ENCODE peak calls at places on chromosomes 13 and 19, in ten cellular contexts. B is brain microvascular endothelial cell; K is epithelial cell of prostate; S is CD4-positive, CD25-positive, alpha-beta regulatory T cell; Q is K562; T is PC-9; U is IMR-90; V is foreskin keratinocyte; L is fibroblast of lung; P is CD4-positive, alpha-beta T cell. J is an unnamed sample.
A peak's percentile ranks its signal among the peaks of the same experiment; 100 is the strongest.

GRCh38 chr13:45683701-45684100 is 18.4 kb upstream of the CBY2 start:
- DNase-seq in S (no peak), U (no peak), L (no peak), T (no peak), V (no peak), B (no peak), P (no peak), K (no peak), Q (no peak), J (no peak)

GRCh38 chr13:28718538-28719226 is at the start of gene SLC46A3:
- DNase-seq in S (peak; percentile 94), P (peak; percentile 96), V (peak; percentile 92), K (peak; percentile 68), Q (peak; percentile 83), L (peak; percentile 97), B (peak; percentile 100), T (no peak), U (peak; percentile 98), J (peak; percentile 96)

GRCh38 chr13:94061316-94061715 is 418.2 kb downstream of the DCT start:
- DNase-seq in Q (no peak), T (no peak), K (no peak), S (no peak), V (peak; percentile 68), U (peak; percentile 79), B (peak; percentile 54), L (peak; percentile 53), P (no peak), J (no peak)

GRCh38 chr13:113155201-113155600 is 3.2 kb upstream of the PROZ start:
- DNase-seq in T (no peak), Q (peak; percentile 23), U (no peak), P (no peak), K (no peak), L (no peak), V (no peak), B (no peak), S (no peak), J (no peak)

GRCh38 chr13:110634558-110634957 is 19.2 kb downstream of the NAXD start:
- DNase-seq in K (no peak), Q (no peak), U (peak; percentile 89), V (no peak), B (peak; percentile 96), S (no peak), T (no peak), L (peak; percentile 65), P (no peak), J (no peak)

GRCh38 chr13:113989585-113990300 is 15.9 kb upstream of the C13orf46 start:
- DNase-seq in S (no peak), Q (no peak), K (no peak), L (no peak), P (peak; percentile 4), T (no peak), U (no peak), B (no peak), V (no peak), J (no peak)

GRCh38 chr19:30085394-30085793 is 143.4 kb downstream of the URI1 start:
- DNase-seq in Q (peak; percentile 41), T (no peak), L (no peak), P (no peak), U (no peak), K (no peak), B (no peak), V (no peak), S (no peak), J (no peak)

GRCh38 chr13:19781526-19781925 is 1.2 kb downstream of the PSPC1 start:
- DNase-seq in V (no peak), Q (peak; percentile 18), U (no peak), L (peak; percentile 6), B (no peak), S (no peak), P (no peak), T (no peak), K (no peak), J (no peak)

GRCh38 chr19:43310221-43310620 is 40.9 kb upstream of the PSG9 start:
- DNase-seq in Q (no peak), V (peak; percentile 77), S (no peak), U (no peak), K (no peak), T (no peak), B (no peak), P (no peak), L (no peak), J (no peak)

GRCh38 chr13:90315061-90315460 is 1032.4 kb upstream of the MIR17HG start:
- DNase-seq in V (no peak), L (no peak), P (no peak), B (no peak), K (no peak), S (no peak), T (no peak), U (no peak), Q (no peak), J (no peak)

GRCh38 chr19:288911-289310 is 2.3 kb downstream of the PLPP2 start:
- DNase-seq in L (no peak), V (no peak), U (no peak), S (no peak), P (no peak), T (no peak), B (no peak), Q (no peak), K (no peak), J (no peak)
- H3K27ac ChIP-seq in L (no peak overlapping the region), V (no peak overlapping the region), U (no peak overlapping the region), S (no peak overlapping the region), P (no peak overlapping the region), T (peak overlapping the region; percentile 88), B (no peak overlapping the region), Q (no peak overlapping the region), K (peak overlapping the region; percentile 83), J (peak overlapping the region; percentile 23)

GRCh38 chr13:74206061-74206561 is 71.9 kb upstream of the KLF12 start:
- DNase-seq in L (peak; percentile 70), V (peak; percentile 54), S (no peak), Q (no peak), K (no peak), B (peak; percentile 84), P (no peak), T (no peak), U (peak; percentile 92), J (no peak)

GRCh38 chr13:74206855-74207254 is 72.7 kb upstream of the KLF12 start:
- DNase-seq in U (no peak), K (no peak), B (no peak), L (no peak), T (no peak), P (no peak), V (no peak), S (no peak), Q (no peak), J (no peak)

GRCh38 chr13:74203576-74203975 is 69.4 kb upstream of the KLF12 start:
- DNase-seq in S (no peak), P (no peak), V (no peak), K (no peak), Q (no peak), B (no peak), U (peak; percentile 47), T (no peak), L (peak; percentile 75), J (no peak)

GRCh38 chr13:74205313-74205690 is 71.1 kb upstream of the KLF12 start:
- DNase-seq in U (no peak), K (no peak), L (no peak), B (no peak), S (no peak), T (no peak), Q (no peak), V (no peak), P (no peak), J (no peak)

GRCh38 chr13:74204606-74205312 is 70.6 kb upstream of the KLF12 start:
- DNase-seq in T (no peak), S (no peak), L (no peak), K (no peak), P (no peak), U (peak; percentile 40), V (no peak), B (peak; percentile 83), Q (no peak), J (no peak)
- H3K27ac ChIP-seq in T (no peak overlapping the region), S (no peak overlapping the region), L (no peak overlapping the region), K (peak overlapping the region; percentile 11), P (no peak overlapping the region), U (no peak overlapping the region), V (no peak overlapping the region), B (peak overlapping the region; percentile 86), Q (no peak overlapping the region), J (no peak overlapping the region)

GRCh38 chr13:52405369-52405766 is 604 bp downstream of the THSD1 start:
- DNase-seq in V (peak; percentile 16), K (no peak), T (no peak), Q (no peak), P (no peak), B (no peak), L (no peak), S (no peak), U (no peak), J (no peak)
- H3K27ac ChIP-seq in V (peak overlapping the region; percentile 51), K (peak overlapping the region; percentile 32), T (no peak overlapping the region), Q (no peak overlapping the region), P (no peak overlapping the region), B (no peak overlapping the region), L (peak overlapping the region; percentile 58), S (no peak overlapping the region), U (no peak overlapping the region), J (no peak overlapping the region)

GRCh38 chr19:49818691-49819331 is 722 bp downstream of the MED25 start:
- DNase-seq in S (no peak), U (no peak), T (no peak), P (no peak), B (no peak), Q (peak; percentile 50), K (no peak), L (no peak), V (no peak), J (no peak)

GRCh38 chr19:49820125-49820524 is 2.0 kb downstream of the MED25 start:
- DNase-seq in S (no peak), B (no peak), L (no peak), Q (peak; percentile 74), T (no peak), K (no peak), V (no peak), P (no peak), U (no peak), J (no peak)

GRCh38 chr19:49816616-49817015 is 1.5 kb upstream of the MED25 start:
- DNase-seq in K (no peak), T (no peak), U (no peak), L (no peak), P (no peak), Q (no peak), V (no peak), S (no peak), B (no peak), J (no peak)

GRCh38 chr19:49814010-49814409 is 918 bp upstream of the FUZ start:
- DNase-seq in K (no peak), T (no peak), V (peak; percentile 5), L (no peak), U (no peak), Q (no peak), P (no peak), S (no peak), B (no peak), J (no peak)

DNA sequence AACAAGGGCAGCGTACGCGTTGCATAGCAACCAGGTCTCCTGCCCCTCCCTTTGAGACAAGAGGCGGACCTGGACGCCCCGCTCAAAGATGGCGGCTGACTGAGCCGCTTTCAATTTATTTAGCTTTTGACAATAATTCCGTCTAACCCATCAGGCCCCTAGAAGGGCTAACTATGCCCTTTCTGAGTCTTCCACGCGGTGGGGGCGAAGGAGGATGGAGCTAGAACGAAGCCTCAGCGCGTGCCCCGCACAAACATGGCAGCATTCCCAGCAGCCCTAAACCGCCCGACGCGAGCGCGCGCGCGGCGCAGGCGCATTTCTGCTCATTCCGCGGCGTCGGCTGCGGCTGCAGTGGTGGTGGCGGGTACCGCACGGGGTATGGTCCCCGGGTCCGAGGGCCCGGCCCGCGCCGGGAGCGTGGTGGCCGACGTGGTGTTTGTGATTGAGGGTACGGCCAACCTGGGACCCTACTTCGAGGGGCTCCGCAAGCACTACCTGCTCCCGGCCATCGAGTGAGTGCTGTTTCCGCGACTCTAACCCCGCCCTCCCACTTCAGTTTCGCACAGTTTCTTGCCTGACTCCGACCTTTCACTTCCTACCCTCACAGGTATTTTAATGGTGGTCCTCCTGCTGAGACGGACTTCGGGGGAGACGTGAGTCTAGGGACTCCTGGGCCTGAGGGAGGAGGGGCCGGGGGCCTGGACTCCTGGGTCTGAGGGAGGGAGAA is at the start of gene MED25:
- DNase-seq in L (peak; percentile 88), P (peak; percentile 84), U (peak; percentile 76), S (peak; percentile 82), V (peak; percentile 89), Q (peak; percentile 93), K (no peak), B (peak; percentile 60), T (peak; percentile 69), J (peak; percentile 76)
- H3K27ac ChIP-seq in L (peak within 1 kb of the TSS; percentile 98), P (peak within 1 kb of the TSS; percentile 96), U (peak within 1 kb of the TSS; percentile 84), S (peak within 1 kb of the TSS; percentile 98), V (peak within 1 kb of the TSS; percentile 90), Q (peak within 1 kb of the TSS; percentile 90), K (peak within 1 kb of the TSS; percentile 82), B (peak within 1 kb of the TSS; percentile 98), T (peak within 1 kb of the TSS; percentile 72), J (peak within 1 kb of the TSS; percentile 98)